ENCODE peak calls at places on chromosome 1, in ten cellular contexts. U is A549, T is transverse colon, R is ovary, F is IMR-90, W is heart left ventricle, H is HCT116, C is body of pancreas, Q is stomach, B is prostate gland. X is an unnamed sample.

GRCh38 chr1:109112056-109112651 is 1.8 kb upstream of the ELAPOR1 start:
- DNase-seq in Q (no peak), H (no peak), B (no peak), W (no peak), T (no peak), C (no peak), R (no peak), U (peak; percentile 52), F (peak; percentile 41), X (no peak)

GRCh38 chr1:184734972-184735371 is 19.7 kb downstream of the EDEM3 start:
- DNase-seq in F (no peak), R (no peak), U (no peak), H (no peak), W (no peak), B (no peak), Q (no peak), C (no peak), T (no peak), X (no peak)

GRCh38 chr1:153775432-153776311 is 465 bp downstream of the SLC27A3 start:
- DNase-seq in R (peak; percentile 83), H (peak; percentile 42), B (peak; percentile 73), C (peak; percentile 68), W (peak; percentile 87), Q (peak; percentile 77), U (peak; percentile 39), F (peak; percentile 50), T (peak; percentile 81), X (peak; percentile 74)

GRCh38 chr1:43957407-43958040 is 10.8 kb downstream of the IPO13 start:
- DNase-seq in Q (no peak), R (no peak), C (no peak), H (no peak), U (no peak), F (no peak), W (no peak), B (no peak), T (no peak), X (no peak)

GRCh38 chr1:108610073-108610472 is 50.2 kb downstream of the EEIG2 start:
- DNase-seq in B (no peak), H (no peak), Q (no peak), T (no peak), C (no peak), F (no peak), W (no peak), U (no peak), R (no peak), X (no peak)

GRCh38 chr1:30523055-30524020 is 200.0 kb downstream of the MATN1 start:
- DNase-seq in C (no peak), T (no peak), H (peak; percentile 24), R (no peak), U (peak; percentile 28), W (no peak), Q (peak; percentile 5), B (no peak), F (peak; percentile 48), X (no peak)

GRCh38 chr1:22844621-22845020 is 128.0 kb downstream of the LACTBL1 start:
- DNase-seq in H (no peak), C (no peak), B (no peak), W (no peak), Q (no peak), U (no peak), R (no peak), F (no peak), T (no peak), X (no peak)

GRCh38 chr1:209038735-209039134 is 544.8 kb upstream of the CAMK1G start:
- DNase-seq in C (no peak), F (no peak), Q (no peak), U (no peak), R (no peak), B (no peak), H (no peak), W (no peak), T (no peak), X (no peak)

GRCh38 chr1:71510725-71511124 is 429.9 kb upstream of the ZRANB2 start:
- DNase-seq in C (no peak), U (no peak), W (no peak), T (no peak), H (no peak), R (no peak), F (no peak), B (no peak), Q (no peak), X (no peak)

GRCh38 chr1:90936061-90936460 is 85.8 kb downstream of the ZNF644 start:
- DNase-seq in Q (no peak), R (no peak), C (no peak), U (no peak), F (no peak), T (no peak), B (no peak), W (no peak), H (no peak), X (no peak)

GRCh38 chr1:203695116-203695515 is 68.5 kb downstream of the ATP2B4 start:
- DNase-seq in B (no peak), R (no peak), Q (no peak), W (no peak), T (no peak), H (no peak), U (no peak), C (no peak), F (no peak), X (no peak)

GRCh38 chr1:32741417-32742131 is 39.0 kb upstream of the SYNC start:
- DNase-seq in B (no peak), T (peak; percentile 55), H (no peak), C (peak; percentile 50), R (peak; percentile 42), Q (no peak), U (no peak), W (no peak), F (no peak), X (no peak)

GRCh38 chr1:243261389-243261788 is 5.5 kb downstream of the SDCCAG8 start:
- DNase-seq in U (no peak), R (no peak), H (no peak), B (no peak), T (no peak), W (no peak), F (peak; percentile 81), Q (no peak), C (no peak), X (no peak)

DNA sequence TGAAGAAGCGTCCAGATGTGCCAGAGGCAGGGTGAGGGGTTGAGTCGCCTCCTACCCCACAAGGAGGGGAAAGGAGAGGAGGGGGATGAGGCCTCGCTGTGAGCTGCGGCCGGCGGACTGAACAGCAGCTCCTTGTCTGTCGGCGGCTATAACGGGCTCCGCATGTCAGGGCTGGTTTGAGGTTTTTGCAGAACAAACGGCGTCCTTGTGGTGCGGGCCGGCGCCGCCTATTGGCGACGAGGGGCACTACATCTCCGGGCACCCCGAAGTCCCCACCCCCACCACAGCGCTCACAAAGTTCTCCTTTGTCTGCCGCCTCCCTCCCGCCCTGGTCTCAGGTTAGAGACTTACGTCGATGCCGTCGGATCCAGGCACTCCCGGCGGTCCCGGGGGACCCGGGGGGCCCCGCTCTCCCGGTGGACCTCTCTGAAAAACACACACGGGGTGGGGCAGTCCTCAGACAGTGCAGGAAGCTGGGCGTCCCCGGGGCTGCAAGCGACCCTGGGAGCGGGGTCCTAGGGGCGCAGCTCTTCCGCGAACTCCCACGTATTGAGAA is 1.8 kb downstream of the COL9A2 start:
- DNase-seq in R (peak; percentile 58), C (peak; percentile 75), H (peak; percentile 73), T (peak; percentile 87), B (peak; percentile 80), W (peak; percentile 89), F (peak; percentile 83), U (peak; percentile 81), Q (peak; percentile 83), X (peak; percentile 77)
- TF ChIP-seq POLR2A in R (no peak), C (no peak), H (no peak), T (no peak), B (no peak), W (no peak), F (no peak), U (no peak), Q (no peak), X (no peak)

GRCh38 chr1:61424382-61424781 is 300.6 kb downstream of the TM2D1 start:
- DNase-seq in B (no peak), W (no peak), T (no peak), R (no peak), C (no peak), U (no peak), H (peak; percentile 10), F (no peak), Q (no peak), X (no peak)
- TF ChIP-seq CTCF in B (no peak), W (no peak), T (no peak), R (no peak), C (no peak), U (no peak), H (no peak), F (no peak), Q (no peak), X (no peak)

DNA sequence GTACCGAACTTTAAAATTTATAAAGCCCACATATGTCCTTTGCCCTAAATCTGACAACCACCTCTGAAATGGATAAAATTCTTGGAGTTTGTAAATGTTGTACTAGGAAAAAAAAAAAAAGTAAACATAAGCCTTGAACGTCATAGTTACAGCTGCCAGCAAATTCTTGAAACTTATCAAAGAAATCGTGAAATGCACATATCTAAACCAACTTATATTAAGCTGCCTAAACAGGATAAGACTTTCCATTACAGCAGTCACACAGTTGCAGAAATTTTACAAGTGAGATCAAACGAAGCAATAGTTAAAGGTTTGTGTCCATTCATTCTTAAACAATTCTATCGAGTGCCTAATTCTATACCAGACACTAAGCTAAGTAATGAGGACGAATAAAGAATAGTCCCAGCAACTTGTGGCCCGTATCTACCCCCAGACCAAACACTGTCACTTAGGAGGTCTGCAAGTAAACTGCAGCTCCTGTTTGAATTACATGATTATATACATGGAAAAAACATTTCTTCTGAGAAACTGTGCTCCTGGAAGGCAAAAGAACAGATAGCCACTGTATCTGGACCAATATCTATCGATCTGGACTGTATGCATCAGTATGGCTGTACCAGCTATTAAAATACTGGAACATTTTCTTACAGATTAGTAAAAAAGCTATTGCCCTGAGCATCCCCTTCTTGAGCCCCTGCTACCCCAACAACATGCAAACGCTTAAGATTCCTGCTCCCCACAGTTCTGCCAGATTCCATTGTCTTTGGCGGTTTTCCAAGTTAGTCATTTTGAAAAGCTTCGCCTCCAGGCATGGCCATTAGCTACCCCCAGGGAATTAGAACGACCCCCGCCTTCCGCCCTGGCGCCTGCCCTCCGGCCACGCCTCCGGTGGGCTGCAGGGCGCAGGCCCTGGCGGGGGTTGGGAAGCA is 3.4 kb upstream of the SEC22B start:
- DNase-seq in U (no peak), Q (no peak), H (no peak), T (peak; percentile 8), W (peak; percentile 32), F (peak; percentile 90), R (peak; percentile 31), B (peak; percentile 4), C (peak; percentile 14), X (no peak)
- TF ChIP-seq POLR2A in U (no peak), Q (no peak), H (no peak), T (no peak), W (no peak), F (no peak), R (no peak), B (no peak), C (no peak), X (no peak)

DNA sequence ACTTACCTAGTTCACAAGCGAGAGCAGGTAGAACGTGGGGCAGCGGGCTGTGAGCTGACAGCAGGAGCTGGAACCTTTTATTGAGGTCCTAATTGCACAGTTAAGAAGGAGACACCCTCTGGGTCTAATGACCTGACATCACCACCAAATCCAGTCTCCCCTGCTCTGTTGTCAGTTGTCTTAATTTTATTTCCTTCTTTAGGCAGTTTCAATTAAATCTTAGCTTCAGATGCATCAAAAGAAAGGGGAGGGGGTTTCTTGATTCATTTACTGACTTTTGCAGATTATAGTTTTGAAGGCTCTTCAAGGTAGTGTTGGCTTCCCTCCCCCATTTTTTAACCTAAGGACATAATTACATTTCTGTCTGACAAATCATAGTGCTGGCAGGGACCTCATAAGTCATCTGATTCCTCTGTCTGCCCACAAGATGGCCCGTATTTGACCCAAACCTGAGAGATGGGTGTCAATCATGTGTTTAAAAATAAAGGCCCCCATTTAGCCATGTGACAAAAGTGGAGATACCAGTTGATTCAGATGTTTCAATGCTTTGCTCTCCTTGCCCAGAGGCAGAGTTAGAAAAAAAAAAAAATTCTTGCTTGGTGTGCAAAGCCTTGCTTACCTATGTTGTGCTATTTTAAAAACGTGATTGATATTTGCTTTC is at the start of gene TCHHL1:
- DNase-seq in F (no peak), U (no peak), W (no peak), C (no peak), B (no peak), H (no peak), T (no peak), Q (no peak), R (no peak), X (no peak)
- TF ChIP-seq CTCF in F (no peak), U (no peak), W (no peak), C (no peak), B (no peak), H (no peak), T (no peak), Q (no peak), R (no peak), X (no peak)

X was measured in lower leg skin.